ENCODE peak calls at places on chromosome X, in seven cellular contexts. M, N, S, X, W, O and V are unnamed samples.
A peak's percentile ranks its signal among the peaks of the same experiment; 100 is the strongest.

GRCh38 chrX:149825424-149825823 is 43.7 kb downstream of the MAGEA9 start:
- DNase-seq in M (no peak), N (no peak), S (no peak), X (peak; percentile 41), W (peak; percentile 9), O (no peak), V (no peak)

GRCh38 chrX:11968470-11968869 is 169.8 kb upstream of the FRMPD4 start:
- DNase-seq in M (no peak), N (no peak), S (no peak), X (no peak), W (no peak), O (no peak), V (no peak)

GRCh38 chrX:13697440-13697839 is 8.5 kb downstream of the RAB9A start:
- DNase-seq in M (no peak), N (no peak), S (no peak), X (peak; percentile 70), W (no peak), O (no peak), V (no peak)

GRCh38 chrX:154363706-154364439 is 10.6 kb downstream of the FLNA start:
- DNase-seq in M (no peak), N (no peak), S (no peak), X (no peak), W (no peak), O (no peak), V (no peak)

GRCh38 chrX:125289209-125289608 is 30.5 kb upstream of the TEX13C start:
- DNase-seq in M (no peak), N (no peak), S (no peak), X (no peak), W (no peak), O (no peak), V (no peak)

GRCh38 chrX:151505796-151506195 is 57.7 kb upstream of the PASD1 start:
- DNase-seq in M (peak; percentile 32), N (no peak), S (no peak), X (peak; percentile 14), W (peak; percentile 1), O (peak; percentile 0), V (no peak)

GRCh38 chrX:48834383-48834709 is 1.1 kb downstream of the PCSK1N start:
- DNase-seq in M (no peak), N (no peak), S (no peak), X (no peak), W (no peak), O (no peak), V (no peak)

GRCh38 chrX:148298737-148299136 is 201.7 kb upstream of the AFF2 start:
- DNase-seq in M (no peak), N (no peak), S (no peak), X (no peak), W (no peak), O (no peak), V (no peak)

GRCh38 chrX:1398431-1399340 is 6.8 kb upstream of the SLC25A6 start:
- DNase-seq in M (peak; percentile 46), N (no peak), S (no peak), X (no peak), W (no peak), O (no peak), V (no peak)

GRCh38 chrX:34918091-34918736 is 24.4 kb upstream of the FAM47B start:
- DNase-seq in M (no peak), N (no peak), S (no peak), X (no peak), W (no peak), O (peak; percentile 10), V (no peak)

GRCh38 chrX:56833626-56834025 is 104.6 kb downstream of the NBDY start:
- DNase-seq in M (no peak), N (no peak), S (no peak), X (no peak), W (no peak), O (no peak), V (no peak)

GRCh38 chrX:110241816-110242215 is 76.1 kb downstream of the AMMECR1 start:
- DNase-seq in M (no peak), N (no peak), S (no peak), X (no peak), W (no peak), O (no peak), V (peak; percentile 30)

GRCh38 chrX:131746491-131746968 is 202.7 kb downstream of the OR13H1 start:
- DNase-seq in M (peak; percentile 51), N (peak; percentile 95), S (no peak), X (peak; percentile 36), W (no peak), O (peak; percentile 34), V (no peak)

GRCh38 chrX:76014321-76014720 is 158.5 kb upstream of the PBDC1 start:
- DNase-seq in M (no peak), N (no peak), S (no peak), X (no peak), W (no peak), O (no peak), V (no peak)

GRCh38 chrX:54920610-54921426 is at the start of gene TRO:
- DNase-seq in M (peak; percentile 40), N (no peak), S (peak; percentile 5), X (no peak), W (peak; percentile 23), O (no peak), V (no peak)

GRCh38 chrX:9466115-9466495 is 1.2 kb downstream of the TBL1X start:
- DNase-seq in M (peak; percentile 72), N (peak; percentile 92), S (no peak), X (peak; percentile 44), W (peak; percentile 11), O (no peak), V (peak; percentile 48)

GRCh38 chrX:95383778-95384177 is 1300.9 kb upstream of the DIAPH2 start:
- DNase-seq in M (no peak), N (no peak), S (no peak), X (no peak), W (no peak), O (no peak), V (no peak)

GRCh38 chrX:131728295-131729145 is 184.6 kb downstream of the OR13H1 start:
- DNase-seq in M (no peak), N (peak; percentile 92), S (no peak), X (no peak), W (no peak), O (peak; percentile 55), V (no peak)

GRCh38 chrX:25858273-25858880 is 279.8 kb upstream of the MAGEB18 start:
- DNase-seq in M (no peak), N (no peak), S (no peak), X (no peak), W (no peak), O (no peak), V (no peak)

GRCh38 chrX:148337873-148338272 is 162.5 kb upstream of the AFF2 start:
- DNase-seq in M (no peak), N (no peak), S (no peak), X (no peak), W (no peak), O (no peak), V (no peak)

GRCh38 chrX:11543249-11543648 is 122.5 kb downstream of the ARHGAP6 start:
- DNase-seq in M (no peak), N (no peak), S (no peak), X (peak; percentile 46), W (no peak), O (no peak), V (no peak)

GRCh38 chrX:283115-283845 is 2.1 kb downstream of the PLCXD1 start:
- DNase-seq in M (peak; percentile 90), N (peak; percentile 98), S (no peak), X (peak; percentile 92), W (no peak), O (peak; percentile 35), V (peak; percentile 83)

GRCh38 chrX:48901069-48901468 is 3.3 kb downstream of the PQBP1 start:
- DNase-seq in M (no peak), N (no peak), S (no peak), X (no peak), W (no peak), O (no peak), V (no peak)

GRCh38 chrX:30626402-30626801 is 26.8 kb upstream of the GK start:
- DNase-seq in M (no peak), N (no peak), S (no peak), X (no peak), W (no peak), O (no peak), V (no peak)

GRCh38 chrX:18994713-18995112 is 10.8 kb upstream of the PHKA2 start:
- DNase-seq in M (no peak), N (no peak), S (no peak), X (no peak), W (no peak), O (peak; percentile 52), V (no peak)

GRCh38 chrX:40660381-40660780 is 13.0 kb upstream of the CXorf38 start:
- DNase-seq in M (no peak), N (no peak), S (no peak), X (no peak), W (no peak), O (no peak), V (no peak)

GRCh38 chrX:132257116-132257515 is 37.9 kb upstream of the RAP2C start:
- DNase-seq in M (no peak), N (no peak), S (no peak), X (no peak), W (no peak), O (no peak), V (no peak)

GRCh38 chrX:37347420-37347819 is 1.7 kb upstream of the PRRG1 start:
- DNase-seq in M (no peak), N (no peak), S (no peak), X (no peak), W (no peak), O (no peak), V (no peak)

GRCh38 chrX:131802836-131803626 is 220.1 kb upstream of the STK26 start:
- DNase-seq in M (peak; percentile 75), N (peak; percentile 89), S (no peak), X (peak; percentile 40), W (no peak), O (no peak), V (no peak)

GRCh38 chrX:119067023-119067739 is 5.6 kb upstream of the CT47C1 start:
- DNase-seq in M (peak; percentile 58), N (no peak), S (no peak), X (peak; percentile 10), W (peak; percentile 24), O (peak; percentile 6), V (peak; percentile 22)

GRCh38 chrX:63421411-63421810 is 70.3 kb upstream of the SPIN4 start:
- DNase-seq in M (no peak), N (no peak), S (no peak), X (no peak), W (no peak), O (no peak), V (no peak)

GRCh38 chrX:67601771-67602170 is 58.0 kb downstream of the AR start:
- DNase-seq in M (no peak), N (no peak), S (no peak), X (no peak), W (no peak), O (no peak), V (no peak)

GRCh38 chrX:77779695-77780094 is 6.3 kb downstream of the ATRX start:
- DNase-seq in M (no peak), N (no peak), S (no peak), X (peak; percentile 39), W (no peak), O (no peak), V (no peak)

GRCh38 chrX:39260965-39261364 is 459.7 kb downstream of the MID1IP1 start:
- DNase-seq in M (no peak), N (no peak), S (no peak), X (no peak), W (no peak), O (no peak), V (no peak)

GRCh38 chrX:133497356-133497755 is 82.1 kb upstream of the GPC4 start:
- DNase-seq in M (no peak), N (peak; percentile 61), S (no peak), X (no peak), W (no peak), O (no peak), V (no peak)

GRCh38 chrX:52422884-52423283 is 54.1 kb downstream of the XAGE2 start:
- DNase-seq in M (no peak), N (no peak), S (no peak), X (no peak), W (no peak), O (peak; percentile 56), V (no peak)